ENCODE peak calls at places on chromosomes 11 and 22, in four cellular contexts. T, Y, E and X are unnamed samples. For H3K36me3, the result is how much of the 10 kb centered on the place peaks cover.

GRCh38 chr22:46001426-46002106 is 24.6 kb upstream of the WNT7B start:
- DNase-seq in Y (no peak), T (no peak), E (peak), X (peak)

GRCh38 chr11:128757886-128758612 is 64.2 kb downstream of the FLI1 start:
- DNase-seq in T (no peak), E (no peak), Y (no peak), X (no peak)

GRCh38 chr22:29695129-29695926 is 24.5 kb upstream of the CABP7 start:
- DNase-seq in T (peak), Y (no peak), E (no peak), X (no peak)

GRCh38 chr11:48122656-48123055 is 94.0 kb upstream of the OR4B1 start:
- DNase-seq in T (no peak), E (no peak), Y (no peak), X (no peak)

GRCh38 chr11:35058318-35058717 is 80.7 kb upstream of the CD44 start:
- DNase-seq in T (no peak), Y (no peak), E (no peak), X (no peak)

GRCh38 chr11:15911377-15912044 is 444.8 kb downstream of the SOX6 start:
- DNase-seq in E (peak), Y (peak), T (no peak), X (no peak)

GRCh38 chr22:49322861-49323622 is 504.6 kb downstream of the BRD1 start:
- DNase-seq in E (peak), Y (no peak), T (peak), X (peak)

GRCh38 chr22:38017939-38018885 is 33.9 kb upstream of the SOX10 start:
- DNase-seq in E (no peak), Y (no peak), T (no peak), X (no peak)

GRCh38 chr11:84558085-84558905 is 1068.8 kb downstream of the DLG2 start:
- DNase-seq in T (peak), Y (peak), E (no peak), X (peak)

GRCh38 chr11:44575288-44575672 is 9.8 kb downstream of the CD82 start:
- DNase-seq in Y (no peak), E (no peak), T (peak), X (no peak)

GRCh38 chr22:46977656-46978343 is 215.3 kb downstream of the TBC1D22A start:
- DNase-seq in Y (no peak), E (no peak), T (no peak), X (peak)

GRCh38 chr11:76153609-76153949 is 52.7 kb downstream of the WNT11 start:
- DNase-seq in Y (no peak), E (no peak), T (no peak), X (peak)

GRCh38 chr11:64971421-64972233 is at the start of gene MAJIN:
- DNase-seq in T (no peak), E (peak), Y (peak), X (peak)

GRCh38 chr22:37498289-37498909 is 12.2 kb upstream of the MFNG start:
- DNase-seq in T (peak), E (peak), Y (peak), X (peak)

GRCh38 chr22:40238425-40239344 is 61.0 kb downstream of the TNRC6B start:
- DNase-seq in T (no peak), E (no peak), Y (no peak), X (peak)

GRCh38 chr11:66022401-66023185 is 3.7 kb downstream of the CATSPER1 start:
- DNase-seq in T (peak), E (peak), Y (peak), X (peak)

GRCh38 chr11:36354221-36355003 is 58.3 kb downstream of the PRR5L start:
- DNase-seq in T (no peak), E (no peak), Y (no peak), X (no peak)

GRCh38 chr11:118295199-118295598 is 9.3 kb upstream of the CD3E start:
- DNase-seq in T (no peak), Y (no peak), E (no peak), X (peak)

GRCh38 chr11:12232819-12233601 is 122.6 kb downstream of the MICAL2 start:
- DNase-seq in Y (no peak), E (no peak), T (no peak), X (no peak)
- H3K36me3 ChIP-seq in Y (under half), E (under half), T (under half), X (under half)

GRCh38 chr22:22208657-22209056 is 35.9 kb upstream of the VPREB1 start:
- DNase-seq in Y (no peak), T (no peak), E (no peak), X (no peak)
- H3K36me3 ChIP-seq in Y (under half), T (under half), E (under half), X (under half)

GRCh38 chr11:8691601-8692000 is 9.0 kb downstream of the RPL27A start:
- DNase-seq in T (no peak), E (no peak), Y (no peak), X (no peak)

GRCh38 chr11:8693010-8693551 is 10.5 kb downstream of the RPL27A start:
- DNase-seq in T (no peak), Y (no peak), E (no peak), X (peak)

GRCh38 chr11:8693555-8693954 is 11.0 kb downstream of the RPL27A start:
- DNase-seq in T (no peak), Y (no peak), E (no peak), X (peak)

GRCh38 chr11:8694137-8694536 is 11.5 kb downstream of the RPL27A start:
- DNase-seq in E (no peak), T (no peak), Y (no peak), X (no peak)

GRCh38 chr11:8692417-8692816 is 9.8 kb downstream of the RPL27A start:
- DNase-seq in T (no peak), E (no peak), Y (no peak), X (no peak)
- H3K36me3 ChIP-seq in T (half or more), E (half or more), Y (under half), X (under half)

GRCh38 chr11:63629426-63629825 is 15.2 kb upstream of the PLAAT3 start:
- DNase-seq in T (no peak), E (no peak), Y (no peak), X (no peak)
- H3K36me3 ChIP-seq in T (under half), E (half or more), Y (under half), X (under half)

DNA sequence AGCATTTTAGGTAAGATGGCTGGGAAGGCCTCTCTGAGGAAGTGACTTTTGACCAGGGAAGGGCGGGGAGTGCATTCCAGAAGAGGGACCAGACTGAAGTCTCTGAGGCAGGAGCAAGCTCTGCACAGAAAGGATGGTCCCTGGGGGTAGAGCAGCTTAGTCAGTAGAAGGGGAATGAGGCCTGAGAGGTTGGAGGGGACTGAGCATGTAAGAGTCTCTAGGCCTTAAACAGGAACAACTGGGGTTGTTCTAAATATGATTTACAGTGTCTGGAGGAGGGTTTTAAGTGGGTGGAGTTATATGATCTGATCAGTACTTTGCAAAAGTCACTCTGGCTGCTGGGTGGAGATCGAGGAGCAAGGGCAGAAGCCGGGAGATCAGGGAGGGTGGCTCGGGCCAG is 31.7 kb upstream of the TEF start:
- DNase-seq in Y (no peak), T (no peak), E (no peak), X (no peak)
- H3K36me3 ChIP-seq in Y (under half), T (under half), E (half or more), X (half or more)

DNA sequence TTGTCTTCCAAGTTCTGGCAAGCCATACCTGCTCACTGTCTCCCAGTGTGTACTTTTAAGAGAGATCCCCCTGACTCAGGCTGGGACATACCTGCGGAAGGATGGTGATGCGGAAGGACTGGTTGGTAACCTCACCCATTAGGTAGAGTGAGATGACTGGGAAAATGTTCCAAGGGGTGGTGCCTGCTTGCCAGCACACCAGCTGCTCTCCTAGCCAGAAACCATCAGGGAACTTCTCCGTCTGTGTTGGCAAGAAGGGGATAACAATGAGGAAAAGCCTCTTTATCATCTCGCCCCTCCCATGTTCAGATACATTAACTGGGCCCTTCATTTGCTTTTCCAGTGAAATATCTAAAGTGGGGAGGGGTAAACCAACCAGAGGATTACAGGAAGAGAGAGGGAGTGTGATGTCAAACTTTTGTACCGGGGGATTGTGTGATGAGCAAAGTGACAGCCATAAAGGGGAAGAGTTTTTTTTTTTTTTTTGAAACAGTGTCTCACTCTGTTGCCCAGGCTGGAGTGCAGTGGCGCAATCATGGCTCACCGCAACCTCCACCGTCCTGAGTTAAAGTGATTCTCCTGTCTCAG is at the start of gene BACE1-AS:
- DNase-seq in T (no peak), Y (peak), E (no peak), X (no peak)
- H3K36me3 ChIP-seq in T (half or more), Y (under half), E (half or more), X (under half)

GRCh38 chr22:31329453-31330215 is 16.5 kb downstream of the PATZ1 start:
- DNase-seq in T (no peak), E (no peak), Y (no peak), X (peak)
- H3K36me3 ChIP-seq in T (half or more), E (half or more), Y (under half), X (under half)

GRCh38 chr22:43376765-43377485 is 33.8 kb upstream of the SCUBE1 start:
- DNase-seq in E (no peak), Y (peak), T (no peak), X (no peak)
- H3K36me3 ChIP-seq in E (under half), Y (under half), T (under half), X (under half)

GRCh38 chr11:71485466-71485865 is 32.5 kb downstream of the NADSYN1 start:
- DNase-seq in Y (no peak), E (peak), T (no peak), X (no peak)
- H3K36me3 ChIP-seq in Y (under half), E (half or more), T (under half), X (under half)